ENCODE peak calls at places on chromosomes 11 and 22, in ten cellular contexts. T is suprapubic skin, J is GM23338, H is HL-60, U is endothelial cell of umbilical vein, Z is esophagus muscularis mucosa, E is spleen, B is H1, I is transverse colon, C is stomach. P is an unnamed sample.

GRCh38 chr22:49992921-49993648 is 19.5 kb downstream of the IL17REL start:
- DNase-seq in U (peak; percentile 43), I (peak; percentile 83), B (no peak), C (peak; percentile 80), Z (no peak), H (peak; percentile 67), T (peak; percentile 79), E (peak; percentile 94), J (peak; percentile 78), P (peak; percentile 82)

GRCh38 chr11:96307748-96308133 is 35.3 kb downstream of the MAML2 start:
- DNase-seq in E (no peak), I (no peak), J (no peak), C (no peak), B (no peak), T (no peak), Z (no peak), H (no peak), U (peak; percentile 90), P (no peak)

GRCh38 chr11:122709042-122709760 is 53.7 kb downstream of the UBASH3B start:
- DNase-seq in E (no peak), U (no peak), J (no peak), H (no peak), Z (no peak), C (no peak), B (no peak), I (no peak), T (no peak), P (no peak)

GRCh38 chr11:93521086-93521485 is 22.1 kb downstream of the SMCO4 start:
- DNase-seq in B (no peak), C (no peak), U (no peak), T (no peak), Z (no peak), I (no peak), E (no peak), H (no peak), J (no peak), P (no peak)

GRCh38 chr11:132062541-132062940 is 692.1 kb downstream of the NTM start:
- DNase-seq in J (no peak), C (no peak), B (no peak), T (no peak), Z (no peak), E (no peak), I (no peak), H (no peak), U (no peak), P (no peak)

GRCh38 chr11:113289341-113290187 is 24.8 kb upstream of the TTC12 start:
- DNase-seq in H (peak; percentile 34), C (peak; percentile 67), I (peak; percentile 62), T (no peak), E (peak; percentile 90), Z (no peak), U (peak; percentile 59), B (peak; percentile 36), J (peak; percentile 82), P (peak; percentile 87)

GRCh38 chr11:128473631-128474030 is 113.7 kb downstream of the ETS1 start:
- DNase-seq in U (no peak), H (no peak), B (no peak), C (no peak), Z (no peak), J (no peak), T (no peak), I (no peak), E (no peak), P (no peak)

GRCh38 chr11:72391638-72392423 is 42.5 kb downstream of the CLPB start:
- DNase-seq in H (no peak), J (no peak), T (no peak), U (no peak), E (no peak), I (no peak), B (no peak), C (no peak), Z (no peak), P (no peak)

GRCh38 chr11:101955278-101955677 is 39.0 kb upstream of the ANGPTL5 start:
- DNase-seq in H (no peak), B (no peak), T (no peak), I (no peak), Z (no peak), U (no peak), C (no peak), E (no peak), J (no peak), P (no peak)

GRCh38 chr22:49694462-49695260 is 133.0 kb downstream of the BRD1 start:
- DNase-seq in B (no peak), T (peak; percentile 52), H (no peak), U (no peak), E (no peak), Z (no peak), I (no peak), C (peak; percentile 4), J (no peak), P (no peak)

GRCh38 chr11:103987631-103988594 is 48.5 kb upstream of the DDI1 start:
- DNase-seq in B (peak; percentile 9), U (no peak), T (no peak), I (no peak), C (no peak), J (peak; percentile 56), Z (no peak), E (no peak), H (no peak), P (no peak)

GRCh38 chr11:20112291-20113146 is 47.8 kb downstream of the DBX1 start:
- DNase-seq in I (peak; percentile 75), T (no peak), H (no peak), B (no peak), J (no peak), Z (no peak), E (no peak), C (peak; percentile 79), U (peak; percentile 97), P (no peak)

GRCh38 chr11:125114518-125114917 is 3.1 kb upstream of the TMEM218 start:
- DNase-seq in J (peak; percentile 73), I (no peak), C (no peak), T (no peak), H (no peak), E (no peak), B (no peak), U (no peak), Z (no peak), P (no peak)

GRCh38 chr11:33453225-33453624 is 196.0 kb downstream of the HIPK3 start:
- DNase-seq in E (no peak), J (no peak), C (no peak), H (no peak), I (no peak), B (no peak), Z (no peak), U (no peak), T (no peak), P (no peak)

GRCh38 chr11:133904818-133905515 is 51.8 kb downstream of the IGSF9B start:
- DNase-seq in U (no peak), E (peak; percentile 52), Z (no peak), C (no peak), B (no peak), I (no peak), J (no peak), T (no peak), H (no peak), P (no peak)

GRCh38 chr22:38481871-38482332 is 14.0 kb downstream of the KDELR3 start:
- DNase-seq in E (peak; percentile 32), T (peak; percentile 55), H (no peak), U (no peak), J (no peak), Z (no peak), B (no peak), I (no peak), C (no peak), P (no peak)
- TF ChIP-seq POLR2AphosphoS5 in E (peak; percentile 60), T (no peak), H (no peak), U (peak; percentile 33), J (peak; percentile 45), Z (no peak), B (peak; percentile 51), I (no peak), C (no peak), P (no peak)

GRCh38 chr11:70398834-70399680 is 728 bp downstream of the CTTN start:
- DNase-seq in C (peak; percentile 37), J (no peak), H (no peak), Z (no peak), T (no peak), U (no peak), I (peak; percentile 26), E (peak; percentile 81), B (no peak), P (no peak)
- H3K27ac ChIP-seq in C (peak overlapping the region; percentile 97), J (peak overlapping the region; percentile 74), H (no peak overlapping the region), Z (peak overlapping the region; percentile 90), T (peak overlapping the region; percentile 84), U (peak overlapping the region; percentile 60), I (peak overlapping the region; percentile 78), E (peak overlapping the region; percentile 22), B (no peak overlapping the region), P (peak overlapping the region; percentile 95)

DNA sequence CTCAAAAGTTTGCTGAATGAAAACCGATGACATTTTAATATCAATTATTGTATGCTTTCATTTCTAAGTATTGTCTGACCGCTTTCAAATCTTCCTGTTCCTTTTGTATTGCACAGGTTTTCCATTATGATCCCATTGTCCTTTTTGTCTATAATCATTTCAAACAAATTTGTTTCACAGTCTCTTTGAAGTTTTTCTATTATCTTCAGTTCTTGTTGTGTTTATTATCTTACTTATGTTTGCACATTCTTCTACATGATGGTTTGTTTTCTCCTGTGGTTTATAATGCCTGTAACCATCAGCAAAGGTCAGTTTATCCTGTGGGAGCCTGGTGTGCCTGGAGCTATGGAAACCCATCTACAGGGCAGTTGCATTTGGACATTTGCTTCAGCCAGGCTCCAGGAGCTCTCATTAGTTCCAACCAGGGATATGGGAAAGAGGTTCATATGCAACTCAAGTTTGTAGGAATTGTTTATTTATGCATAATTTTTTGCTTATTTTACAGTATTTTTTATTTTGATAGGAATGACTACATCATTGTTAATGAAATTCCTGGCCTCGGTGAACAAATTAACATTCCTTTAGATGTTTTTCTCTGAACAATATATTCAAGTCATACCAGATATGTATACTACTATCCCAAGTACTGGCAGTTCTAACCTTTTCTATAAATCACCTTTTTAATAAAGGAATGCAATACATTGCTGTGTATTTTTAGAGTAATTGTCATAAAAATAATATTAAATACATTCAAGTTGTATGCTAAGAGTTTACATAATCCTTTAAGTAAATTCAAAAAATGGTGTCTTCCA is 179.2 kb downstream of the SBF2 start:
- DNase-seq in I (no peak), E (no peak), B (no peak), U (no peak), C (no peak), H (no peak), Z (no peak), J (no peak), T (no peak), P (no peak)
- TF ChIP-seq POLR2AphosphoS5 in I (no peak), E (no peak), B (no peak), U (no peak), C (no peak), H (no peak), Z (no peak), J (no peak), T (no peak), P (no peak)

DNA sequence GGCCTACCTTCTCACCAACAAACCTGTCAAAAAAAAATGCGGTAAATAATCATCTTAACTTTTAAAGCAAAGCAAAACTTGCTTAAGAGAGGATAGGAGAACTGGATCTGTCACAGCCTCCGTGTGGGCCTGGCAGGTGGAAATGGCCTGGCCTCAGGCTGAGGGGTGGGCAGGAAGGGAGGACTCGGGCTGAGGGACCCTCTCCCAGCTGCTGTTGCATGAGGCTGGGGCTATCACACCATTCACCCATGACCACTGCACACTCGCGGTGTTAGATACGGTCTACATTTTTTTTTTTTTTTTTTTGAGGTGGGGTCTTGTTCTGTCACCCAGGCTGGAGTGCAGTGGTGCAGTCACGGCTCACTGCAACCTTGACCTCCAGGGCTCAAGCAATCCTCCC is 24.5 kb downstream of the ARHGAP1 start:
- DNase-seq in U (no peak), H (no peak), T (no peak), B (no peak), J (no peak), C (no peak), I (no peak), Z (no peak), E (peak; percentile 60), P (no peak)
- H3K27ac ChIP-seq in U (no peak overlapping the region), H (peak overlapping the region; percentile 88), T (peak overlapping the region; percentile 87), B (no peak overlapping the region), J (peak overlapping the region; percentile 86), C (peak overlapping the region; percentile 84), I (peak overlapping the region; percentile 72), Z (peak overlapping the region; percentile 68), E (peak overlapping the region; percentile 75), P (peak overlapping the region; percentile 84)